ENCODE peak calls at places on chromosomes 3 and 15, in nine cellular contexts. One of them, this sample, is unnamed.

GRCh38 chr3:125148016-125148812 is 64.3 kb downstream of the SLC12A8 start:
- DNase-seq in spleen: no peak
- DNase-seq in cardiac fibroblast: no peak
- DNase-seq in GM06990: no peak
- DNase-seq in right cardiac atrium: no peak
- DNase-seq in sigmoid colon: peak; percentile 54
- DNase-seq in astrocyte of the spinal cord: no peak
- DNase-seq in HFF-Myc: no peak
- DNase-seq in lower lobe of right lung: no peak
- DNase-seq in this sample: no peak

GRCh38 chr3:43190682-43191081 is 84.8 kb upstream of the POMGNT2 start:
- DNase-seq in spleen: no peak
- DNase-seq in cardiac fibroblast: peak; percentile 91
- DNase-seq in GM06990: no peak
- DNase-seq in right cardiac atrium: no peak
- DNase-seq in sigmoid colon: no peak
- DNase-seq in astrocyte of the spinal cord: peak; percentile 77
- DNase-seq in HFF-Myc: peak; percentile 63
- DNase-seq in lower lobe of right lung: no peak
- DNase-seq in this sample: no peak

GRCh38 chr3:28057548-28057947 is 183.9 kb upstream of the CMC1 start:
- DNase-seq in spleen: no peak
- DNase-seq in cardiac fibroblast: no peak
- DNase-seq in GM06990: no peak
- DNase-seq in right cardiac atrium: no peak
- DNase-seq in sigmoid colon: no peak
- DNase-seq in astrocyte of the spinal cord: no peak
- DNase-seq in HFF-Myc: no peak
- DNase-seq in lower lobe of right lung: no peak
- DNase-seq in this sample: no peak

GRCh38 chr15:58269455-58270414 is 131.6 kb downstream of the AQP9 start:
- DNase-seq in spleen: no peak
- DNase-seq in cardiac fibroblast: peak; percentile 82
- DNase-seq in GM06990: peak; percentile 10
- DNase-seq in right cardiac atrium: no peak
- DNase-seq in sigmoid colon: no peak
- DNase-seq in astrocyte of the spinal cord: peak; percentile 66
- DNase-seq in HFF-Myc: peak; percentile 30
- DNase-seq in lower lobe of right lung: no peak
- DNase-seq in this sample: no peak

GRCh38 chr3:72593881-72594397 is 254.3 kb downstream of the SHQ1 start:
- DNase-seq in spleen: no peak
- DNase-seq in cardiac fibroblast: peak; percentile 6
- DNase-seq in GM06990: no peak
- DNase-seq in right cardiac atrium: no peak
- DNase-seq in sigmoid colon: no peak
- DNase-seq in astrocyte of the spinal cord: peak; percentile 12
- DNase-seq in HFF-Myc: no peak
- DNase-seq in lower lobe of right lung: no peak
- DNase-seq in this sample: no peak

GRCh38 chr3:188635258-188636038 is 481.5 kb downstream of the LPP start:
- DNase-seq in spleen: no peak
- DNase-seq in cardiac fibroblast: no peak
- DNase-seq in GM06990: no peak
- DNase-seq in right cardiac atrium: no peak
- DNase-seq in sigmoid colon: no peak
- DNase-seq in astrocyte of the spinal cord: peak; percentile 67
- DNase-seq in HFF-Myc: no peak
- DNase-seq in lower lobe of right lung: no peak
- DNase-seq in this sample: no peak

GRCh38 chr15:87572381-87572780 is 684.2 kb downstream of the NTRK3 start:
- DNase-seq in spleen: no peak
- DNase-seq in cardiac fibroblast: no peak
- DNase-seq in GM06990: no peak
- DNase-seq in right cardiac atrium: no peak
- DNase-seq in sigmoid colon: no peak
- DNase-seq in astrocyte of the spinal cord: no peak
- DNase-seq in HFF-Myc: no peak
- DNase-seq in lower lobe of right lung: no peak
- DNase-seq in this sample: no peak

GRCh38 chr3:71684752-71685151 is 40.5 kb downstream of the EIF4E3 start:
- DNase-seq in spleen: no peak
- DNase-seq in cardiac fibroblast: peak; percentile 71
- DNase-seq in GM06990: no peak
- DNase-seq in right cardiac atrium: peak; percentile 42
- DNase-seq in sigmoid colon: peak; percentile 68
- DNase-seq in astrocyte of the spinal cord: peak; percentile 78
- DNase-seq in HFF-Myc: peak; percentile 83
- DNase-seq in lower lobe of right lung: no peak
- DNase-seq in this sample: no peak

GRCh38 chr15:83158393-83158792 is 49.2 kb downstream of the HDGFL3 start:
- DNase-seq in spleen: no peak
- DNase-seq in cardiac fibroblast: no peak
- DNase-seq in GM06990: no peak
- DNase-seq in right cardiac atrium: no peak
- DNase-seq in sigmoid colon: no peak
- DNase-seq in astrocyte of the spinal cord: no peak
- DNase-seq in HFF-Myc: no peak
- DNase-seq in lower lobe of right lung: no peak
- DNase-seq in this sample: no peak

GRCh38 chr3:57910988-57911387 is 97.2 kb upstream of the FLNB start:
- DNase-seq in spleen: no peak
- DNase-seq in cardiac fibroblast: peak; percentile 45
- DNase-seq in GM06990: no peak
- DNase-seq in right cardiac atrium: peak; percentile 53
- DNase-seq in sigmoid colon: no peak
- DNase-seq in astrocyte of the spinal cord: no peak
- DNase-seq in HFF-Myc: no peak
- DNase-seq in lower lobe of right lung: no peak
- DNase-seq in this sample: no peak

GRCh38 chr3:156820687-156821070 is 5.5 kb upstream of the LEKR1 start:
- DNase-seq in spleen: no peak
- DNase-seq in cardiac fibroblast: no peak
- DNase-seq in GM06990: no peak
- DNase-seq in right cardiac atrium: no peak
- DNase-seq in sigmoid colon: no peak
- DNase-seq in astrocyte of the spinal cord: peak; percentile 40
- DNase-seq in HFF-Myc: no peak
- DNase-seq in lower lobe of right lung: no peak
- DNase-seq in this sample: no peak

GRCh38 chr3:61358364-61358763 is 107.1 kb upstream of the FHIT start:
- DNase-seq in spleen: peak; percentile 80
- DNase-seq in cardiac fibroblast: no peak
- DNase-seq in GM06990: peak; percentile 70
- DNase-seq in right cardiac atrium: peak; percentile 92
- DNase-seq in sigmoid colon: peak; percentile 90
- DNase-seq in astrocyte of the spinal cord: no peak
- DNase-seq in HFF-Myc: no peak
- DNase-seq in lower lobe of right lung: peak; percentile 70
- DNase-seq in this sample: peak; percentile 76

GRCh38 chr3:66401157-66401550 is 99.7 kb downstream of the LRIG1 start:
- DNase-seq in spleen: no peak
- DNase-seq in cardiac fibroblast: no peak
- DNase-seq in GM06990: no peak
- DNase-seq in right cardiac atrium: no peak
- DNase-seq in sigmoid colon: no peak
- DNase-seq in astrocyte of the spinal cord: peak; percentile 79
- DNase-seq in HFF-Myc: peak; percentile 36
- DNase-seq in lower lobe of right lung: no peak
- DNase-seq in this sample: peak; percentile 34

GRCh38 chr15:26624128-26624527 is 148.7 kb downstream of the GABRB3 start:
- DNase-seq in spleen: no peak
- DNase-seq in cardiac fibroblast: no peak
- DNase-seq in GM06990: no peak
- DNase-seq in right cardiac atrium: no peak
- DNase-seq in sigmoid colon: no peak
- DNase-seq in astrocyte of the spinal cord: no peak
- DNase-seq in HFF-Myc: no peak
- DNase-seq in lower lobe of right lung: no peak
- DNase-seq in this sample: no peak

GRCh38 chr3:137121704-137122314 is 164.0 kb downstream of the IL20RB start:
- DNase-seq in spleen: no peak
- DNase-seq in cardiac fibroblast: peak; percentile 63
- DNase-seq in GM06990: peak; percentile 25
- DNase-seq in right cardiac atrium: no peak
- DNase-seq in sigmoid colon: no peak
- DNase-seq in astrocyte of the spinal cord: peak; percentile 39
- DNase-seq in HFF-Myc: no peak
- DNase-seq in lower lobe of right lung: no peak
- DNase-seq in this sample: no peak

GRCh38 chr15:92597548-92597947 is 58.0 kb downstream of the FAM174B start:
- DNase-seq in spleen: no peak
- DNase-seq in cardiac fibroblast: no peak
- DNase-seq in GM06990: no peak
- DNase-seq in right cardiac atrium: no peak
- DNase-seq in sigmoid colon: no peak
- DNase-seq in astrocyte of the spinal cord: no peak
- DNase-seq in HFF-Myc: no peak
- DNase-seq in lower lobe of right lung: no peak
- DNase-seq in this sample: no peak
- H3K4me3 ChIP-seq in spleen: no peak overlapping the region
- H3K4me3 ChIP-seq in cardiac fibroblast: no peak overlapping the region
- H3K4me3 ChIP-seq in GM06990: no peak overlapping the region
- H3K4me3 ChIP-seq in right cardiac atrium: no peak overlapping the region
- H3K4me3 ChIP-seq in sigmoid colon: no peak overlapping the region
- H3K4me3 ChIP-seq in astrocyte of the spinal cord: no peak overlapping the region
- H3K4me3 ChIP-seq in HFF-Myc: no peak overlapping the region
- H3K4me3 ChIP-seq in lower lobe of right lung: no peak overlapping the region
- H3K4me3 ChIP-seq in this sample: no peak overlapping the region

GRCh38 chr15:84714372-84714771 is 1.6 kb downstream of the SEC11A start:
- DNase-seq in spleen: no peak
- DNase-seq in cardiac fibroblast: no peak
- DNase-seq in GM06990: no peak
- DNase-seq in right cardiac atrium: no peak
- DNase-seq in sigmoid colon: no peak
- DNase-seq in astrocyte of the spinal cord: no peak
- DNase-seq in HFF-Myc: no peak
- DNase-seq in lower lobe of right lung: no peak
- DNase-seq in this sample: no peak
- H3K4me3 ChIP-seq in spleen: peak overlapping the region; percentile 94
- H3K4me3 ChIP-seq in cardiac fibroblast: no peak overlapping the region
- H3K4me3 ChIP-seq in GM06990: peak overlapping the region; percentile 74
- H3K4me3 ChIP-seq in right cardiac atrium: peak overlapping the region; percentile 86
- H3K4me3 ChIP-seq in sigmoid colon: peak overlapping the region; percentile 80
- H3K4me3 ChIP-seq in astrocyte of the spinal cord: peak overlapping the region; percentile 95
- H3K4me3 ChIP-seq in HFF-Myc: peak overlapping the region; percentile 92
- H3K4me3 ChIP-seq in lower lobe of right lung: peak overlapping the region; percentile 97
- H3K4me3 ChIP-seq in this sample: no peak overlapping the region

GRCh38 chr15:63473007-63473748 is 31.2 kb upstream of the USP3 start:
- DNase-seq in spleen: no peak
- DNase-seq in cardiac fibroblast: no peak
- DNase-seq in GM06990: peak; percentile 74
- DNase-seq in right cardiac atrium: no peak
- DNase-seq in sigmoid colon: no peak
- DNase-seq in astrocyte of the spinal cord: no peak
- DNase-seq in HFF-Myc: no peak
- DNase-seq in lower lobe of right lung: no peak
- DNase-seq in this sample: no peak

GRCh38 chr15:63475670-63476069 is 28.7 kb upstream of the USP3 start:
- DNase-seq in spleen: no peak
- DNase-seq in cardiac fibroblast: no peak
- DNase-seq in GM06990: no peak
- DNase-seq in right cardiac atrium: no peak
- DNase-seq in sigmoid colon: no peak
- DNase-seq in astrocyte of the spinal cord: no peak
- DNase-seq in HFF-Myc: no peak
- DNase-seq in lower lobe of right lung: no peak
- DNase-seq in this sample: no peak

GRCh38 chr15:63474810-63475316 is 29.5 kb upstream of the USP3 start:
- DNase-seq in spleen: peak; percentile 86
- DNase-seq in cardiac fibroblast: no peak
- DNase-seq in GM06990: peak; percentile 82
- DNase-seq in right cardiac atrium: no peak
- DNase-seq in sigmoid colon: no peak
- DNase-seq in astrocyte of the spinal cord: peak; percentile 7
- DNase-seq in HFF-Myc: no peak
- DNase-seq in lower lobe of right lung: peak; percentile 65
- DNase-seq in this sample: no peak

GRCh38 chr15:63473749-63473998 is 30.7 kb upstream of the USP3 start:
- DNase-seq in spleen: no peak
- DNase-seq in cardiac fibroblast: no peak
- DNase-seq in GM06990: no peak
- DNase-seq in right cardiac atrium: no peak
- DNase-seq in sigmoid colon: no peak
- DNase-seq in astrocyte of the spinal cord: no peak
- DNase-seq in HFF-Myc: no peak
- DNase-seq in lower lobe of right lung: no peak
- DNase-seq in this sample: no peak

GRCh38 chr15:63473999-63474809 is 30.2 kb upstream of the USP3 start:
- DNase-seq in spleen: peak; percentile 77
- DNase-seq in cardiac fibroblast: peak; percentile 68
- DNase-seq in GM06990: peak; percentile 77
- DNase-seq in right cardiac atrium: no peak
- DNase-seq in sigmoid colon: no peak
- DNase-seq in astrocyte of the spinal cord: peak; percentile 85
- DNase-seq in HFF-Myc: no peak
- DNase-seq in lower lobe of right lung: no peak
- DNase-seq in this sample: no peak
- H3K4me3 ChIP-seq in spleen: no peak overlapping the region
- H3K4me3 ChIP-seq in cardiac fibroblast: no peak overlapping the region
- H3K4me3 ChIP-seq in GM06990: peak overlapping the region; percentile 29
- H3K4me3 ChIP-seq in right cardiac atrium: no peak overlapping the region
- H3K4me3 ChIP-seq in sigmoid colon: no peak overlapping the region
- H3K4me3 ChIP-seq in astrocyte of the spinal cord: no peak overlapping the region
- H3K4me3 ChIP-seq in HFF-Myc: no peak overlapping the region
- H3K4me3 ChIP-seq in lower lobe of right lung: no peak overlapping the region
- H3K4me3 ChIP-seq in this sample: no peak overlapping the region

GRCh38 chr3:194177156-194177555 is 41.2 kb downstream of the HES1 start:
- DNase-seq in spleen: no peak
- DNase-seq in cardiac fibroblast: no peak
- DNase-seq in GM06990: no peak
- DNase-seq in right cardiac atrium: no peak
- DNase-seq in sigmoid colon: no peak
- DNase-seq in astrocyte of the spinal cord: no peak
- DNase-seq in HFF-Myc: no peak
- DNase-seq in lower lobe of right lung: no peak
- DNase-seq in this sample: no peak
- H3K4me3 ChIP-seq in spleen: no peak overlapping the region
- H3K4me3 ChIP-seq in cardiac fibroblast: no peak overlapping the region
- H3K4me3 ChIP-seq in GM06990: no peak overlapping the region
- H3K4me3 ChIP-seq in right cardiac atrium: no peak overlapping the region
- H3K4me3 ChIP-seq in sigmoid colon: no peak overlapping the region
- H3K4me3 ChIP-seq in astrocyte of the spinal cord: no peak overlapping the region
- H3K4me3 ChIP-seq in HFF-Myc: no peak overlapping the region
- H3K4me3 ChIP-seq in lower lobe of right lung: no peak overlapping the region
- H3K4me3 ChIP-seq in this sample: no peak overlapping the region

DNA sequence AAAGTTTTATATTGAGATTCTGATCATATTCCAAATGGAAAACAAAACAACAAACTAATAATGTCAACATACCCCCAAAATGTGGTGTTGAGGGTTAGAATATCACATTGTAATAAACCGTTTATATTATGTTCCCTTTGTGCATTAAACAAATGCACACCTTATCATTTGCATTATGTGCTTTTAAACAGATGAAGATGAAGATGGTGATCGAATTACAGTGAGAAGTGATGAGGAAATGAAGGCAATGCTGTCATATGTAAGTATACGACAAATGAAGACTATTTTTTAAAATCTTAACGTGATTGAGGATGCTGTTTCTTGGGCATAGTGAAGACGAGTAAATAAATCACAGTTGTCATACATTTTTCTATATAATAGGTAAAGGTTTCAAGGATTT is 20.6 kb downstream of the MAP2K5 start:
- DNase-seq in spleen: no peak
- DNase-seq in cardiac fibroblast: no peak
- DNase-seq in GM06990: no peak
- DNase-seq in right cardiac atrium: no peak
- DNase-seq in sigmoid colon: no peak
- DNase-seq in astrocyte of the spinal cord: no peak
- DNase-seq in HFF-Myc: no peak
- DNase-seq in lower lobe of right lung: no peak
- DNase-seq in this sample: no peak
- H3K4me3 ChIP-seq in spleen: no peak overlapping the region
- H3K4me3 ChIP-seq in cardiac fibroblast: no peak overlapping the region
- H3K4me3 ChIP-seq in GM06990: no peak overlapping the region
- H3K4me3 ChIP-seq in right cardiac atrium: no peak overlapping the region
- H3K4me3 ChIP-seq in sigmoid colon: no peak overlapping the region
- H3K4me3 ChIP-seq in astrocyte of the spinal cord: no peak overlapping the region
- H3K4me3 ChIP-seq in HFF-Myc: no peak overlapping the region
- H3K4me3 ChIP-seq in lower lobe of right lung: no peak overlapping the region
- H3K4me3 ChIP-seq in this sample: no peak overlapping the region